ENCODE peak calls at places on chromosomes 13 and 19, in eight cellular contexts. H is hepatocyte, Q is GM23248, A is PC-3, D is GM23338, I is neural progenitor cell, G is SK-N-SH, R is HCT116. F is an unnamed sample.

GRCh38 chr19:36113895-36114762 is 546 bp downstream of the POLR2I start:
- DNase-seq in H (peak), Q (peak), A (peak), D (peak), I (peak), G (peak), R (no peak), F (peak)

GRCh38 chr19:10291554-10292205 is 1.9 kb downstream of the ICAM5 start:
- DNase-seq in H (no peak), Q (peak), A (no peak), D (no peak), I (no peak), G (no peak), R (no peak), F (peak)

GRCh38 chr19:55484571-55485438 is at the start of gene NAT14:
- DNase-seq in H (peak), Q (peak), A (peak), D (peak), I (peak), G (peak), R (no peak), F (peak)

GRCh38 chr19:34712606-34713261 is 21.3 kb upstream of the ZNF181 start:
- DNase-seq in H (peak), Q (peak), A (peak), D (peak), I (peak), G (peak), R (peak), F (peak)

GRCh38 chr13:102830646-102831045 is 15.2 kb upstream of the ERCC5 start:
- DNase-seq in H (peak), Q (no peak), A (peak), D (peak), I (no peak), G (no peak), R (no peak), F (no peak)

GRCh38 chr13:19184176-19184575 is 2.6 kb upstream of the TUBA3C start:
- DNase-seq in H (no peak), Q (no peak), A (no peak), D (no peak), I (no peak), G (no peak), R (no peak), F (no peak)

GRCh38 chr19:34172661-34173144 is 399 bp downstream of the LSM14A start:
- DNase-seq in H (peak), Q (peak), A (no peak), D (no peak), I (peak), G (peak), R (no peak), F (peak)

GRCh38 chr19:31902821-31903220 is 442.6 kb upstream of the ZNF507 start:
- DNase-seq in H (no peak), Q (no peak), A (no peak), D (no peak), I (no peak), G (no peak), R (no peak), F (no peak)

GRCh38 chr19:35883920-35884319 is 15.5 kb downstream of the APLP1 start:
- DNase-seq in H (no peak), Q (no peak), A (no peak), D (no peak), I (no peak), G (no peak), R (no peak), F (no peak)

DNA sequence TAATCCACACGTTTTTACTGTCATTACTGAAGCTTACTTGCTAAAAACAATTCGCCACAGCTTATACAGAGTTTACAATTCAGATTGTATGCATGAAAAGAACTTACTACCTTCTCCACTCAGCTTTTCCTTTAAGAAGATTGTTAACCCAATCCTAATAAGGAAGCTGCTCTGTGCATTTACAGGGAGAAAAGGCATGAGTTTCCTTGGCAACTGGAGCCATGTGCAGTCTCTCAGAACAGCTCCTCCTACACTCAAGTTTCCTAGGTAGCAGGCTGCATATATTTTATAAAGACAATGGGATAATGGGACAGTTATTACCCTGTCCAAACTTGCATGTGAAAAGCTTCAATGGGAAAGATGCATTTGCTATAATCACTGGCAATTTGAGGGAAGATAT is 125.5 kb upstream of the TRPC4 start:
- DNase-seq in H (peak), Q (peak), A (no peak), D (peak), I (peak), G (no peak), R (no peak), F (no peak)
- TF ChIP-seq EZH2phosphoT487 in H (no peak), Q (no peak), A (no peak), D (no peak), I (no peak), G (no peak), R (no peak), F (no peak)

DNA sequence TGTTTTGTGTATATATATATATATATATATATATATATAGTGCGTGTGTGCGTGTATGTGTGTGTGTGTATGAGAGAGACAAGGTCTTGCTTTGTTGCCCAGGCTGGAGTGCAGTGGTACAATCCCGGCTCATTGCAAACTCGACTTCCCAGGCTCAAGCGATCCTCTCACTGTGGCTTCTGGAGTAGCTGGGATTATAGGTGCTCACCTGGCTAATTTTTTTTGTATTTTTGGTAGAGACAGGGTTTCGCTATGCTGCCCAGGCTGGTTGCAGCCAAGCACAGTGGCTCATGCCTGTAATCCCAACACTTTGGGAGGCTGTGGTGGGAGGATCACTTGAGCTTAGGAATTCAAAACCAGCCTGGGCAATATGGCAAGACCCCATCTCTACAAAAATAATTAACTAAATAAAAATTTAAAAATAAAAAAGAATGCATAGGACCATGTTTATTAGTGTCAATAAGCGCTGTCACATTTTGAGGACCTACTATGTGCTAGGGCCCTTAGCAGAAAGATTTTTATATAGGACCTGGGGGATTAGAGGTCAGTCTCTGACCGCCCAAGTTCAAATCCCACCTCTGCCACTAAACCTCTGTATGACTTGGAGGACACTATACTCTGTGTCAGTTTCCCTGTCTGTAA is 1.8 kb downstream of the PVR start:
- DNase-seq in H (no peak), Q (peak), A (no peak), D (no peak), I (no peak), G (no peak), R (no peak), F (no peak)
- H3K4me3 ChIP-seq in H (peak), Q (peak), A (peak), D (no peak), I (no peak), G (no peak), R (no peak), F (no peak)

GRCh38 chr13:44815507-44816074 is 173.7 kb downstream of the NUFIP1 start:
- DNase-seq in H (peak), Q (peak), A (peak), D (peak), I (peak), G (no peak), R (peak), F (no peak)
- TF ChIP-seq EZH2phosphoT487 in H (no peak), Q (no peak), A (no peak), D (no peak), I (no peak), G (no peak), R (no peak), F (no peak)

GRCh38 chr13:105139048-105139379 is 1396.4 kb downstream of the EFNB2 start:
- DNase-seq in H (no peak), Q (no peak), A (no peak), D (no peak), I (no peak), G (no peak), R (no peak), F (no peak)
- H3K4me3 ChIP-seq in H (no peak), Q (no peak), A (no peak), D (no peak), I (no peak), G (no peak), R (peak), F (no peak)

GRCh38 chr19:21595185-21595584 is 89.8 kb downstream of the ZNF429 start:
- DNase-seq in H (no peak), Q (no peak), A (no peak), D (no peak), I (no peak), G (no peak), R (no peak), F (no peak)
- TF ChIP-seq EZH2phosphoT487 in H (no peak), Q (no peak), A (no peak), D (no peak), I (no peak), G (no peak), R (no peak), F (no peak)